ENCODE peak calls at places on chromosomes 5 and 9, in ten cellular contexts. I, N, Y, S, A, B, L, K, D and U are unnamed samples. For H3K9me3, the result is how much of the 10 kb centered on the place peaks cover.

GRCh38 chr5:139105621-139106071 is 92.5 kb downstream of the SIL1 start:
- DNase-seq in L (no peak), I (no peak), S (no peak), A (no peak), K (no peak), B (no peak), N (no peak), D (no peak), Y (no peak), U (peak)

GRCh38 chr5:38553001-38553521 is 3.4 kb downstream of the LIFR start:
- DNase-seq in L (no peak), K (no peak), A (no peak), D (no peak), B (no peak), S (no peak), N (no peak), I (no peak), Y (no peak), U (no peak)

GRCh38 chr5:128667148-128667547 is 129.1 kb upstream of the FBN2 start:
- DNase-seq in K (no peak), N (peak), D (no peak), Y (no peak), L (no peak), I (no peak), B (no peak), A (no peak), S (no peak), U (no peak)

GRCh38 chr5:75461679-75462078 is 49.8 kb downstream of the CERT1 start:
- DNase-seq in N (no peak), S (no peak), B (no peak), Y (no peak), K (no peak), L (no peak), A (no peak), I (no peak), D (no peak), U (no peak)

GRCh38 chr5:6125781-6126180 is 252.6 kb downstream of the MED10 start:
- DNase-seq in D (no peak), N (no peak), L (no peak), Y (no peak), K (no peak), A (no peak), B (no peak), I (no peak), S (no peak), U (no peak)

GRCh38 chr5:179264641-179265528 is 80.4 kb downstream of the ADAMTS2 start:
- DNase-seq in I (peak), D (peak), B (peak), S (no peak), K (no peak), A (peak), N (no peak), L (no peak), Y (no peak), U (peak)

GRCh38 chr9:72042928-72043327 is 17.5 kb downstream of the C9orf57 start:
- DNase-seq in A (no peak), I (no peak), N (no peak), B (no peak), Y (no peak), S (no peak), L (no peak), K (no peak), D (no peak), U (no peak)

GRCh38 chr5:177116631-177117373 is 16.8 kb upstream of the NSD1 start:
- DNase-seq in I (peak), B (no peak), A (peak), S (peak), Y (peak), D (peak), L (peak), K (peak), N (no peak), U (peak)

GRCh38 chr5:159082491-159082890 is 17.2 kb downstream of the EBF1 start:
- DNase-seq in N (no peak), S (no peak), D (no peak), K (no peak), A (no peak), Y (no peak), B (no peak), I (no peak), L (no peak), U (no peak)

GRCh38 chr5:143879646-143880045 is 67.7 kb downstream of the HMHB1 start:
- DNase-seq in Y (no peak), A (no peak), N (no peak), K (no peak), D (no peak), L (no peak), S (no peak), I (no peak), B (peak), U (no peak)

GRCh38 chr5:151092750-151093149 is 11.9 kb upstream of the TNIP1 start:
- DNase-seq in L (no peak), S (no peak), N (no peak), A (no peak), B (no peak), D (no peak), I (no peak), Y (no peak), K (peak), U (no peak)

GRCh38 chr9:121138973-121139372 is 62.7 kb downstream of the RAB14 start:
- DNase-seq in B (no peak), S (no peak), D (no peak), Y (no peak), N (no peak), K (no peak), A (no peak), L (no peak), I (no peak), U (no peak)

GRCh38 chr9:89743216-89743575 is 138.4 kb downstream of the GADD45G start:
- DNase-seq in Y (no peak), N (no peak), A (no peak), B (no peak), S (no peak), D (no peak), I (no peak), K (no peak), L (no peak), U (no peak)

GRCh38 chr5:10424124-10424731 is 17.5 kb upstream of the ROPN1L start:
- DNase-seq in D (no peak), S (no peak), N (peak), B (peak), A (no peak), Y (no peak), L (no peak), I (no peak), K (no peak), U (no peak)

GRCh38 chr5:81579525-81579924 is 171.4 kb downstream of the SSBP2 start:
- DNase-seq in N (no peak), D (no peak), K (no peak), I (no peak), B (no peak), A (no peak), S (no peak), Y (no peak), L (no peak), U (no peak)

GRCh38 chr5:14705556-14705955 is 41.0 kb downstream of the OTULIN start:
- DNase-seq in N (no peak), I (no peak), L (no peak), D (no peak), Y (no peak), A (no peak), K (no peak), S (no peak), B (no peak), U (no peak)

GRCh38 chr5:54272746-54273145 is 37.6 kb downstream of the ARL15 start:
- DNase-seq in B (no peak), L (no peak), K (no peak), S (no peak), I (no peak), N (no peak), D (no peak), Y (no peak), A (no peak), U (no peak)

GRCh38 chr5:106097308-106097707 is 1573.4 kb downstream of the EFNA5 start:
- DNase-seq in B (no peak), N (no peak), A (no peak), Y (no peak), L (no peak), S (no peak), K (no peak), D (no peak), I (no peak), U (no peak)

GRCh38 chr5:142110046-142110531 is 1.5 kb downstream of the NDFIP1 start:
- DNase-seq in L (no peak), K (peak), N (peak), B (peak), S (no peak), I (peak), D (no peak), A (peak), Y (peak), U (no peak)

GRCh38 chr5:25955337-25955736 is 1083.0 kb downstream of the CDH9 start:
- DNase-seq in A (no peak), I (no peak), Y (no peak), L (no peak), D (no peak), N (no peak), K (no peak), S (no peak), B (no peak), U (no peak)

GRCh38 chr5:143166080-143166479 is 237.4 kb downstream of the NR3C1 start:
- DNase-seq in I (no peak), B (no peak), Y (no peak), A (no peak), D (no peak), S (no peak), L (no peak), K (no peak), N (no peak), U (no peak)

GRCh38 chr9:2260401-2261306 is 245.5 kb downstream of the SMARCA2 start:
- DNase-seq in S (no peak), L (no peak), B (no peak), N (peak), Y (no peak), D (peak), K (no peak), I (no peak), A (no peak), U (no peak)

GRCh38 chr5:180832638-180833068 is 28.4 kb downstream of the ZFP62 start:
- DNase-seq in I (no peak), K (no peak), B (no peak), D (no peak), L (no peak), Y (no peak), S (no peak), N (no peak), A (peak), U (no peak)

GRCh38 chr5:170611446-170612088 is 107.7 kb downstream of the KCNIP1 start:
- DNase-seq in L (no peak), B (no peak), S (no peak), I (no peak), K (no peak), Y (no peak), N (no peak), D (no peak), A (no peak), U (no peak)

GRCh38 chr5:171494452-171495121 is 75.1 kb downstream of the FGF18 start:
- DNase-seq in I (peak), L (no peak), K (peak), Y (peak), A (no peak), D (no peak), B (peak), S (peak), N (peak), U (peak)

GRCh38 chr9:130590305-130590704 is 10.9 kb downstream of the FUBP3 start:
- DNase-seq in N (no peak), D (no peak), I (no peak), K (no peak), L (no peak), S (no peak), A (no peak), B (peak), Y (no peak), U (no peak)

GRCh38 chr9:114224247-114224610 is 68.9 kb downstream of the COL27A1 start:
- DNase-seq in K (no peak), Y (no peak), D (no peak), B (peak), N (peak), L (no peak), A (no peak), S (no peak), I (no peak), U (no peak)

GRCh38 chr9:129436751-129437625 is 183.9 kb downstream of the C9orf50 start:
- DNase-seq in S (peak), K (peak), A (peak), B (no peak), I (peak), L (no peak), N (no peak), Y (no peak), D (peak), U (peak)

GRCh38 chr5:127076730-127077129 is 3.4 kb upstream of the C5orf63 start:
- DNase-seq in N (no peak), A (no peak), D (no peak), L (peak), S (no peak), K (no peak), Y (no peak), I (no peak), B (no peak), U (no peak)

GRCh38 chr9:15155323-15155722 is 151.7 kb downstream of the TTC39B start:
- DNase-seq in L (no peak), I (no peak), Y (no peak), K (no peak), N (no peak), B (no peak), A (no peak), S (no peak), D (no peak), U (no peak)

GRCh38 chr5:161676109-161676508 is 9.4 kb upstream of the GABRA6 start:
- DNase-seq in I (no peak), Y (no peak), K (no peak), S (no peak), D (no peak), L (no peak), B (peak), A (no peak), N (peak), U (no peak)

GRCh38 chr9:121619989-121620673 is 31.3 kb upstream of the DAB2IP start:
- DNase-seq in K (no peak), B (no peak), D (peak), I (no peak), N (no peak), Y (no peak), S (no peak), L (no peak), A (no peak), U (peak)

GRCh38 chr5:82540301-82540700 is 262.1 kb upstream of the RPS23 start:
- DNase-seq in D (no peak), Y (no peak), A (no peak), B (no peak), I (no peak), K (no peak), S (no peak), L (no peak), N (no peak), U (no peak)

GRCh38 chr5:159045165-159045811 is 54.4 kb downstream of the EBF1 start:
- DNase-seq in K (no peak), A (no peak), S (no peak), L (no peak), Y (no peak), D (no peak), N (no peak), B (no peak), I (no peak), U (no peak)

GRCh38 chr5:179261301-179262125 is 83.7 kb downstream of the ADAMTS2 start:
- DNase-seq in K (peak), A (no peak), S (peak), I (no peak), D (peak), N (peak), B (peak), L (no peak), Y (no peak), U (peak)

GRCh38 chr9:33435821-33436277 is 11.5 kb downstream of the AQP3 start:
- DNase-seq in A (no peak), Y (no peak), S (no peak), N (no peak), B (no peak), L (no peak), K (no peak), D (no peak), I (no peak), U (no peak)

GRCh38 chr9:95783426-95783975 is 92.0 kb upstream of the ERCC6L2 start:
- DNase-seq in L (no peak), Y (no peak), K (no peak), A (no peak), D (no peak), I (no peak), B (peak), S (no peak), N (no peak), U (peak)

GRCh38 chr5:110441035-110441434 is 285.4 kb downstream of the TMEM232 start:
- DNase-seq in N (peak), I (no peak), D (no peak), Y (no peak), A (no peak), L (no peak), K (no peak), B (peak), S (no peak), U (no peak)
- TF ChIP-seq EP300 in N (no peak), I (no peak), D (no peak), Y (no peak), A (no peak), L (no peak), K (no peak), B (no peak), S (no peak), U (no peak)

GRCh38 chr5:140877262-140877581 is 2.1 kb downstream of the PCDHA12 start:
- DNase-seq in L (no peak), A (no peak), K (no peak), N (no peak), Y (no peak), B (no peak), I (no peak), D (no peak), S (no peak), U (no peak)

GRCh38 chr5:140881889-140882590 is at the start of gene PCDHA13:
- DNase-seq in A (no peak), B (no peak), N (no peak), D (no peak), K (no peak), Y (no peak), L (no peak), I (no peak), S (no peak), U (peak)

GRCh38 chr5:140883373-140883772 is 1.4 kb downstream of the PCDHA13 start:
- DNase-seq in Y (no peak), A (no peak), I (no peak), K (no peak), D (no peak), L (no peak), B (no peak), S (no peak), N (no peak), U (no peak)

GRCh38 chr5:140883927-140884697 is 2.2 kb downstream of the PCDHA13 start:
- DNase-seq in K (no peak), D (no peak), B (no peak), S (no peak), Y (no peak), N (no peak), I (no peak), A (no peak), L (no peak), U (no peak)

DNA sequence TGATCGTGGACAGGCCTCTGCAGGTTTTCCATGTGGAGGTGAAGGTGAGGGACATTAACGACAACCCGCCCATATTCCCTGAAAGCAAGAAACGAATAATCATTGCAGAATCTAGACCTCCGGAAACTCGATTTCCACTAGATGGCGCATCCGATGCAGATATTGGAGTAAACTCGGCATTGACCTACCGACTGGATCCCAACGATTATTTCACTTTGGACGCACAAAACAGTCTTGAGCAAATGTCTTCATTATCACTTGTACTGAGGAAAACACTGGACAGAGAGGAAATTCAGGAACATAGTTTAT is 621 bp downstream of the PCDHA13 start:
- DNase-seq in N (peak), A (no peak), I (no peak), B (no peak), S (no peak), L (no peak), Y (no peak), D (no peak), K (no peak), U (no peak)
- H3K9me3 ChIP-seq in N (under half), A (under half), I (under half), B (under half), S (under half), L (under half), Y (under half), D (under half), K (under half), U (under half)

GRCh38 chr9:22169243-22169642 is 160.1 kb upstream of the CDKN2B start:
- DNase-seq in K (no peak), Y (no peak), S (no peak), I (no peak), A (no peak), D (no peak), B (no peak), L (no peak), N (peak), U (no peak)
- TF ChIP-seq EP300 in K (no peak), Y (no peak), S (no peak), I (no peak), A (no peak), D (no peak), B (no peak), L (no peak), N (peak), U (no peak)

GRCh38 chr5:3602713-3603502 is 7.3 kb downstream of the IRX1 start:
- DNase-seq in A (no peak), I (no peak), L (no peak), B (peak), S (peak), N (no peak), K (no peak), D (peak), Y (no peak), U (no peak)

GRCh38 chr5:3599283-3600105 is 3.9 kb downstream of the IRX1 start:
- DNase-seq in A (no peak), B (no peak), Y (no peak), I (no peak), L (no peak), S (no peak), D (no peak), K (no peak), N (no peak), U (no peak)

GRCh38 chr5:3601929-3602712 is 6.5 kb downstream of the IRX1 start:
- DNase-seq in N (no peak), I (no peak), Y (no peak), S (no peak), A (no peak), L (no peak), D (no peak), K (no peak), B (no peak), U (no peak)

GRCh38 chr5:3600106-3600997 is 4.7 kb downstream of the IRX1 start:
- DNase-seq in Y (no peak), N (no peak), D (no peak), S (no peak), K (no peak), I (no peak), L (no peak), A (no peak), B (no peak), U (no peak)

GRCh38 chr5:3601060-3601710 is 5.6 kb downstream of the IRX1 start:
- DNase-seq in N (no peak), B (no peak), S (no peak), L (no peak), Y (no peak), D (no peak), I (no peak), A (no peak), K (no peak), U (no peak)
- H3K9me3 ChIP-seq in N (under half), B (under half), S (under half), L (under half), Y (under half), D (under half), I (under half), A (under half), K (under half), U (under half)

DNA sequence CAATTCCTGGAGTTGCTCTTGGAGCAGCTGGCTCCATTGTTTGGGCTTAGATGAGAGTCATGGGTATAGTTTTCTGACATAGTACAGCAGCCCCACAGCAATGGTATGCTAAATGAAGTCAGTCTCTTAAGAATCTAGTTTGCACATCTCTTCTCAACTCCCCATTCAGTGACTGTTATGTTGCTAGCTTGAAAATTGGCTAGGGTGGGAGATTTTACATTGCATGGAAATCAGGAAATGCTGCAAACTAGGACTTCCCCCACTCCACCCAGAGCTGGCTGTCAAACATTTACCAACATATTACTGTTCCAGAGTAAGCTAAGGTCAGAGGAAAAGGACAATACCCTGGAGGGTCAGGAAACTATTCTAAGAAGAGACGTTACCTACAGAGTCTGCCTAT is 17.6 kb upstream of the FCHO2 start:
- DNase-seq in N (no peak), L (no peak), Y (no peak), D (no peak), A (no peak), K (no peak), B (no peak), I (no peak), S (no peak), U (no peak)
- TF ChIP-seq EP300 in N (no peak), L (no peak), Y (no peak), D (no peak), A (no peak), K (no peak), B (no peak), I (no peak), S (no peak), U (no peak)

DNA sequence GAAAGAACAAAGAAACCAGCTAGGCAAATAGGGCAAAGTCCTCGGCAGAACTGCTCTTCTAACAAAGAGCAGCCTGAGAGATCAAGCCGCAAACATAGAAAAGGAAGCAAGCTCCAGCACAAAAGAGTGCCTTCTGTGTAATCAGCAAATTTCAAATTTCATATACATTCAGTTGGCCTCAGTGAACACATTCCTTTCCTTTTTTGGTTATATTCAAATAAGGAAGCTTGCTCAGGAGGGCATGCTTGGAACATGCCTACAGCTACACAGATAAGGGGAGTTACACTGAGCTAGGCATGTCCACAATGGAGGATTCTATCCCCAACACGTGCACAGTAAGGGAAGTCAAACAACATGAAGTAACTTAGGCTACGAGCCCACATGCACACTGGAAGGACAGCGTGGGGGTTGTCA is 23.4 kb downstream of the IL33 start:
- DNase-seq in B (peak), I (no peak), A (no peak), K (no peak), N (no peak), L (no peak), S (no peak), D (no peak), Y (no peak), U (no peak)
- H3K9me3 ChIP-seq in B (under half), I (under half), A (under half), K (under half), N (under half), L (under half), S (under half), D (under half), Y (under half), U (under half)